ENCODE peak calls at places on chromosomes 2 and 18, in four cellular contexts. X, H, J and R are unnamed samples. For H3K4me1, the result is how much of the 10 kb centered on the place peaks cover.

GRCh38 chr2:149315461-149315860 is 14.9 kb upstream of the LYPD6 start:
- DNase-seq in X (peak), H (no peak), J (no peak), R (no peak)

GRCh38 chr2:241774419-241775222 is 2.0 kb upstream of the GAL3ST2 start:
- DNase-seq in X (no peak), H (no peak), J (peak), R (peak)

GRCh38 chr2:106885981-106886915 is at the start of gene ST6GAL2:
- DNase-seq in X (peak), H (peak), J (no peak), R (no peak)

GRCh38 chr18:67408240-67408639 is 108.3 kb downstream of the DSEL start:
- DNase-seq in X (no peak), H (no peak), J (peak), R (no peak)

GRCh38 chr2:7795358-7796199 is 878.4 kb downstream of the RNF144A start:
- DNase-seq in X (no peak), H (no peak), J (peak), R (no peak)

GRCh38 chr2:63819256-63819655 is 22.4 kb upstream of the UGP2 start:
- DNase-seq in X (no peak), H (no peak), J (no peak), R (no peak)

GRCh38 chr2:131112477-131113027 is 7.4 kb downstream of the PLEKHB2 start:
- DNase-seq in X (no peak), H (no peak), J (no peak), R (no peak)

GRCh38 chr2:240503375-240503774 is 54.4 kb downstream of the ANKMY1 start:
- DNase-seq in X (no peak), H (no peak), J (no peak), R (no peak)

GRCh38 chr2:189613077-189613636 is 32.6 kb upstream of the SLC40A1 start:
- DNase-seq in X (peak), H (no peak), J (peak), R (no peak)

GRCh38 chr2:3754280-3754679 is 50.9 kb downstream of the DCDC2C start:
- DNase-seq in X (no peak), H (no peak), J (no peak), R (no peak)

GRCh38 chr2:226001716-226002115 is 602.2 kb downstream of the NYAP2 start:
- DNase-seq in X (no peak), H (no peak), J (peak), R (no peak)

GRCh38 chr2:231816327-231817026 is 30.2 kb downstream of the COPS7B start:
- DNase-seq in X (no peak), H (no peak), J (no peak), R (no peak)

GRCh38 chr2:151947524-151948165 is 119.4 kb upstream of the ARL5A start:
- DNase-seq in X (no peak), H (peak), J (peak), R (no peak)

GRCh38 chr2:120239488-120240287 is 13.0 kb upstream of the RALB start:
- DNase-seq in X (no peak), H (peak), J (peak), R (no peak)

GRCh38 chr2:241702155-241702404 is 241 bp downstream of the ING5 start:
- DNase-seq in X (no peak), H (no peak), J (no peak), R (peak)

GRCh38 chr2:230796280-230796862 is 68.4 kb upstream of the ITM2C start:
- DNase-seq in X (no peak), H (no peak), J (peak), R (no peak)

GRCh38 chr2:120052597-120052996 is 39.7 kb downstream of the EPB41L5 start:
- DNase-seq in X (no peak), H (no peak), J (peak), R (no peak)

GRCh38 chr2:195559431-195559914 is 97.6 kb upstream of the SLC39A10 start:
- DNase-seq in X (no peak), H (no peak), J (peak), R (peak)

GRCh38 chr18:45849529-45849928 is 24.1 kb downstream of the SIGLEC15 start:
- DNase-seq in X (no peak), H (no peak), J (no peak), R (no peak)

GRCh38 chr2:171668111-171668600 is 19.1 kb upstream of the DYNC1I2 start:
- DNase-seq in X (no peak), H (no peak), J (no peak), R (no peak)

GRCh38 chr2:112168422-112169124 is 30.4 kb downstream of the FBLN7 start:
- DNase-seq in X (no peak), H (no peak), J (no peak), R (no peak)

GRCh38 chr2:79935771-79936657 is 368.5 kb downstream of the LRRTM1 start:
- DNase-seq in X (peak), H (no peak), J (peak), R (no peak)

GRCh38 chr2:195363496-195363895 is 293.5 kb upstream of the SLC39A10 start:
- DNase-seq in X (no peak), H (no peak), J (peak), R (no peak)

GRCh38 chr2:191748050-191748449 is 70.1 kb downstream of the NABP1 start:
- DNase-seq in X (no peak), H (no peak), J (peak), R (no peak)

GRCh38 chr2:106129150-106129549 is 65.0 kb downstream of the UXS1 start:
- DNase-seq in X (no peak), H (no peak), J (no peak), R (no peak)

GRCh38 chr18:4636957-4637356 is 181.8 kb upstream of the DLGAP1 start:
- DNase-seq in X (no peak), H (no peak), J (no peak), R (no peak)

GRCh38 chr2:186308347-186308746 is 177.7 kb upstream of the ZC3H15 start:
- DNase-seq in X (no peak), H (no peak), J (peak), R (no peak)

GRCh38 chr2:105645031-105645940 is 99.4 kb upstream of the NCK2 start:
- DNase-seq in X (no peak), H (no peak), J (no peak), R (no peak)

GRCh38 chr2:208265371-208265806 is 666 bp upstream of the PIKFYVE start:
- DNase-seq in X (peak), H (peak), J (peak), R (no peak)

GRCh38 chr2:62736899-62737559 is 31.5 kb downstream of the EHBP1 start:
- DNase-seq in X (no peak), H (no peak), J (no peak), R (no peak)

GRCh38 chr2:143261986-143262784 is 133.0 kb downstream of the ARHGAP15 start:
- DNase-seq in X (no peak), H (peak), J (no peak), R (no peak)

GRCh38 chr2:162075689-162076132 is 1.7 kb upstream of the DPP4 start:
- DNase-seq in X (no peak), H (no peak), J (no peak), R (no peak)

GRCh38 chr2:226118471-226119429 is 680.9 kb downstream of the IRS1 start:
- DNase-seq in X (no peak), H (no peak), J (peak), R (no peak)

DNA sequence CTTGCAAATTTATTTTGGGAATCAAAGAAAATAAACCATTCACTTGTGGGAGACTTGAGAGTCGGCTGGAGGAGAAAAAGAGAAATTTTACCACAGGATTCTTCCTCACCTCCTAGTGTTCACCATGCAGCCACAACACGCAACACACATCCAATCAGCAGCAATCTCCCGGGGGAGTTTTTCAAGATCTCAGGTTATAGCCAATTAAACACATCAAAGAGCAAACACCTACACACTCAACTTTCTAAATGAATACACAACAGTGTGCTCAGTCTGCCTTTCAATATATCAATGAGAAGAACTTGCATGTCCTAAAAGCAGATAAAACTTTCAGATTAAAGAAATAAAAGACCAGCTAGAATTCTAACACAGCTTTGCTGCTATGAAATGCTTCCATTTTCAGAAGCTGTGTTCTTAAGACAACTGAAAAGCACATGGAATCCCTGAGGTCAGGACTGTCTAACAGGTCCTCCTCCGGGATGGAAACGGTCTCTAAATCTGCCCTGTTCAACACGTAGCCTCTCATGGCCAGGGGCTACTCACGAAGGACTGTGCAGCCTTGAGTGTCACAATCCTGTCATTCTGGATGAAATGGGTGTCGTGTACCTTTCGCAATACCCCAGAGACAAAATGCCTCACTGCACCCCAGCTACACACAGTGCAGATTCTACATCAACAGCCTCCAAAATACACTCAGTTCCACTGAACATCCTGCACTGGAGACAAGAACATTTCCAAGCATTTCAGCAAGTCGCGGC is 84.2 kb downstream of the ZNF516 start:
- DNase-seq in X (no peak), H (no peak), J (no peak), R (no peak)
- H3K27ac ChIP-seq in X (no peak), H (no peak), J (no peak), R (no peak)

DNA sequence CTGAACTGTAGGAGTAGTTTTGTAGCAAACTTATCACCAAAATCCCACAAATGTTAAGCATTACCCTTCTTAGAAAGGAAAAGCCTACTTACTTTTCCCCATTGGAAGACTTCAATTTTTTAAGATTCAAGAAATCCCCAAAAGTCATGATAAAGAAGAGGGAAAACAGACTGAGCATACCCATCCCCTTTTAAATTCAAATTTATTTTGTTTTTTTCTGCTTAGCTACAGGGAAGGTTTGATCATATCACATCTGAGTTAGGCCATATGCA is 174.5 kb downstream of the TGIF1 start:
- DNase-seq in X (no peak), H (no peak), J (no peak), R (no peak)
- H3K4me3 ChIP-seq in X (no peak), H (no peak), J (peak), R (no peak)

GRCh38 chr2:44940612-44941464 is 664 bp upstream of the SIX3 start:
- DNase-seq in X (no peak), H (no peak), J (no peak), R (no peak)
- H3K4me1 ChIP-seq in X (under half), H (under half), J (under half), R (under half)

DNA sequence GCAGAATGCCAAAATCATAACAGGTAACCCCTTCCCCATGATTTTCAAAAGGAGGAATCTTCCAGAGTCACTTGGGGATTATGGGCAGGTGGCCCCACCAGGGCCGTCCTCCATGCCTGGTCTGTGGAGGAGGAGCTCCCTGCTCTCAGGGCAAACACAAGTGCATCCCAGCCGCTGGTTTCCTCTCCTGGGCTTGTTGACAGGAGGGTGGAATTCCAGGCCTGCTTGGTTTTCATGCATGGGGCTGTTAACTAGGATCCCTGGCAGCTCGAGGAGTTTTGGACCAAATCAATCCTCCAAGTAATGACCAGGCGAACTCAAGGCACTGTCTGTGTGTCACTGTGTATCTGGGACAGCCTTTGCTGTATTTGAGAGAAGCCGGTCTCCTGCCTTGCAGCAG is 45.3 kb downstream of the FOSL2 start:
- DNase-seq in X (peak), H (no peak), J (no peak), R (no peak)
- H3K27ac ChIP-seq in X (peak), H (no peak), J (no peak), R (no peak)

GRCh38 chr18:77119851-77120491 is 12.6 kb downstream of the MBP start:
- DNase-seq in X (no peak), H (peak), J (no peak), R (no peak)

GRCh38 chr18:77124452-77124922 is 8.1 kb downstream of the MBP start:
- DNase-seq in X (no peak), H (peak), J (no peak), R (no peak)

GRCh38 chr18:77119101-77119850 is 13.3 kb downstream of the MBP start:
- DNase-seq in X (no peak), H (peak), J (no peak), R (no peak)

GRCh38 chr18:77127769-77128671 is 4.6 kb downstream of the MBP start:
- DNase-seq in X (no peak), H (peak), J (peak), R (peak)

DNA sequence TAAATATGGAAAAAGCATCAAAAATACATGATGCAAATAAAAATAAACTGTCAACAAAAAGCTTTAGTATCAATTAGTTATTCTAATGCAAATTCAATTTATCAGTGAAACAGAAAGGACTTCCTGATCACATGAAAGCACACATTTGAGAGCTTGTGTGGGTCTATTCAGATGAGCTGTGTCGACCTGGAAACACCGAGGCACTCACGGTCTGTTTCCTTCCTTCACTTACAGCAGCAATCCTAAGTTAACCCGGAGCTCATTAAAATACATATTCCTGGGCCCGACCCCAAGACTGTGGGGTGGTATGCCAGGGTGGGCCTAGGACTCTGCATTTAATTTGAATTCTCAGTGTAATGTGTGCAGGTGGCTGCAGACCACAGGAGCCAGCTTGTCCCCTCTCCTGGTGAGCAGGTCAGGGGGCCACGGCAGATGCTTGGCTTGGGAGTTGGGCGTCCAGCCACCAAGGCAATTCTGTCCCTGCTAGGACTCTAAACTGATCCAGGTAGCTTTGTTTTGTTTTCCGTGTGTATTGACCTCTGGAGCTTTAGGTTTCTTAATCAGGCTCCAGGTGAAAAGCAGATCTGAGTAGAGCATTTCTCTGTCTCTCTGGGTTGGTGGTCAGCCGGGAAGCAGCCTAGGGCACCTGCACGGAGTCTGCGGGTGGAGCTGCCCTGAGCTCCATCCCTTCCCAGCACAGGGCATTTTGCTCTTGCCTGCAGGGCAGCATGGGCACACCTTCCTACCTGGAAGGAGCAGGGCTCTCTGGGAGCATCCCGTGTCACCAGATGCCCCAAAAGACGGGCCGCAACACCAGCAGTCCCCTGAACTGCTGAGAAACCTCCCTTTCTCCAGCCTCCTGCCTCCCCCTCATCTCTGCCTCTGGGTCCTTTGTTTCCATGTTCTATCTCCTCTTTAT is 9.0 kb downstream of the MBP start:
- DNase-seq in X (no peak), H (peak), J (no peak), R (no peak)
- H3K4me3 ChIP-seq in X (no peak), H (no peak), J (no peak), R (peak)

DNA sequence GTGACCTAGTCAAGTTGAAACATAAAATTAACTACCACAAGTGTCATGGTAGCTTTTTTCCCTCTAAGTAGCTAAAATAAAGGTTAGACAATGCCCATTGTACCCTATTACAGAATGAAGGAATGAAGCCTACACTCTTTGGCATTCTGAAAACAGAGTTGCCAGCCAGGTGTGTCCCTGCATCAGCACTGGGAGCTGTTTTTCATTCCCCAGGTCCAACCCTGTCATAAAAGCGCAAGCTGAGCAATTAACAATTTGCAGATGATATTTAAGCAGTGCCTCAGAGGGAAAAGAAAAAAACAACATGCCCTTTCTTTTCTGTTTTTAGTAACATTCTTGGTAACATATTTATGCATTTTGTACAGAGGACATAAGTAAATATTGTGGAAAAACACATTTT is 46.8 kb upstream of the MGAT4A start:
- DNase-seq in X (no peak), H (no peak), J (no peak), R (no peak)
- H3K4me1 ChIP-seq in X (under half), H (under half), J (under half), R (under half)

GRCh38 chr2:127574656-127575055 is 39.2 kb downstream of the MYO7B start:
- DNase-seq in X (no peak), H (no peak), J (no peak), R (peak)
- H3K27ac ChIP-seq in X (no peak), H (no peak), J (no peak), R (no peak)

DNA sequence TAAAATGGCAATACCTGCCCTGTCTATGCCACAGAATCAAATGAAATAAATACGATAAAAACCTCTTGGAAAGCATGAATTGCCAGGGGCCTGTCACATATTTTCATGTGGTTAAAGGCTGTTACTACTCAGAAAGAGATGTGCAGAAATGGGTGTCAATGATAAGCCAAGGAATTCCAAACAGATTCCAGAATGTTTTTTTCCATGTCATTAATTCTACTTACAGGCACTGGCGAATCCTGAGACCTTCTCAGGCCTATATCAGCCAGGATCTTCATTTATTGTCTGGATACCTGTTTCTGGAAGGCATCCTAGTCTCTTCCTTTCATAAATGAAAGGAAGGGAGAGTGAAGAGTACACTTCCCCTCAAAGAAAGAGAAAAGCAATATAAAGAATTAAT is 335.0 kb upstream of the SKOR2 start:
- DNase-seq in X (no peak), H (no peak), J (no peak), R (no peak)
- H3K4me3 ChIP-seq in X (no peak), H (no peak), J (no peak), R (no peak)

GRCh38 chr18:48752478-48752877 is 198.3 kb downstream of the SMAD7 start:
- DNase-seq in X (no peak), H (no peak), J (no peak), R (no peak)
- H3K4me1 ChIP-seq in X (under half), H (under half), J (under half), R (under half)

GRCh38 chr2:1742680-1743395 is 1.5 kb downstream of the PXDN start:
- DNase-seq in X (peak), H (peak), J (peak), R (peak)

GRCh38 chr2:1742300-1742679 is 2.0 kb downstream of the PXDN start:
- DNase-seq in X (no peak), H (no peak), J (no peak), R (no peak)

GRCh38 chr2:1744151-1744445 is 217 bp downstream of the PXDN start:
- DNase-seq in X (peak), H (no peak), J (no peak), R (no peak)

GRCh38 chr2:1744446-1745170 is at the start of gene PXDN:
- DNase-seq in X (no peak), H (no peak), J (peak), R (no peak)

DNA sequence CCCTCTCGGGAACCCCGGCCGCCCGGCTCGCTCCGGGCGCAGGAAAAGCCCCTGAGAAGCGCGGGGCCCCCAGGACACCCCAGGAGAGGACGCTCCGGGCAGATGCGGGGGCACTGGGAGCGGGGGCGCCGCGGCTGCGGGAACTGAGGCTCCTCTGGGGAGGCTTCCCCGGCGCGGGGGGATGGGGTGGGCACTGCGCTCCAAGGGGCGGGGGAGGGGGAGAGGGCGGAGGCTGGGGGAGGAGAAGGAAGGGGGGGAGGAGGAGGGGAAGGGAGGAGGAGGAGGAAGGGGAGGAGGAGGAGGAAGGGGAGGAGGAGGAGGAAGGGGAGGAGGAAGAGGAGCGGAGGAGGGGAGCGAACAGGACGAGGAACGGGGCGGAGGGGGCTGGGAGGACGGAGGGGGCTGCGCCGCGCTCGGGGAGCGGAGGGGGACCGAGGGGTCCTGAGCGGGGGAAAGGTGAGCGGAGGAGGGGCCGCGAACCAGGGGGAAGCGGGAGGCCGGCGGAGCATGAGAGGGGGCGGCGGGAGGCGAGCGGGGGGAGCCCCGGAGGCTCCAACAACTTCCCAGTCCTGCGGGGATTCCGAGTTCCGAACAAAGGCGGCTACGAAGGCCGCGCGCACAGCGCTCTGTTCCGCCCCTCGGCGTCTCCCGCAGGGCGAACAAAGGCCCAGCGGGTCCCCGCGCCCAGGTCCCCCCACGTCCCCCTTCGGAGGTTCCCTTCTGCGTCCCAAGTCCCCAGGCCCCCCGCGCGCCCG is 742 bp downstream of the PXDN start:
- DNase-seq in X (peak), H (no peak), J (peak), R (no peak)
- H3K27ac ChIP-seq in X (peak), H (peak), J (peak), R (no peak)